ENCODE peak calls at places on chromosomes 13 and 19, in nine cellular contexts. U is activated CD4-positive, alpha-beta T cell treated with anti-CD3 and anti-CD28 coated beads, Interleukin-2, amount 10 ng/mL, durations not matched to agents 7 days and 5 days; L is omental fat pad; J is activated T-helper 9 cell treated with anti-CD3 and anti-CD28 coated beads, Interleukin-2, amount 50 U/mL, for 16 hours; V is substantia nigra; A is type B pancreatic cell; X is H54; K is stimulated activated CD8-positive, alpha-beta memory T cell treated with anti-CD3 and anti-CD28 coated beads, Interleukin-4, amount 100 ng/mL, for 24 hours; B is DMS79 treated with DMSO at 0.1 percent for 48 hours. T is an unnamed sample.

GRCh38 chr13:74039667-74040066 is 94.5 kb downstream of the KLF12 start:
- DNase-seq in U (no peak), L (no peak), J (no peak), V (no peak), A (no peak), X (no peak), K (no peak), B (no peak), T (no peak)

GRCh38 chr19:42480335-42481095 is 37.8 kb upstream of the CXCL17 start:
- DNase-seq in U (peak), L (no peak), J (no peak), V (no peak), A (no peak), X (peak), K (no peak), B (no peak), T (no peak)

GRCh38 chr13:75762066-75762937 is 126.2 kb downstream of the LMO7 start:
- DNase-seq in U (peak), L (no peak), J (no peak), V (no peak), A (no peak), X (no peak), K (no peak), B (no peak), T (no peak)

GRCh38 chr13:28628250-28628649 is 30.7 kb upstream of the POMP start:
- DNase-seq in U (no peak), L (no peak), J (no peak), V (no peak), A (no peak), X (no peak), K (no peak), B (no peak), T (no peak)

GRCh38 chr19:33403221-33403972 is 29.9 kb downstream of the CEBPG start:
- DNase-seq in U (no peak), L (no peak), J (no peak), V (no peak), A (no peak), X (no peak), K (no peak), B (no peak), T (peak)

GRCh38 chr13:30235206-30235605 is 72.1 kb downstream of the KATNAL1 start:
- DNase-seq in U (no peak), L (no peak), J (no peak), V (no peak), A (no peak), X (no peak), K (no peak), B (no peak), T (no peak)

GRCh38 chr19:47542030-47542475 is 27.2 kb upstream of the NAPA start:
- DNase-seq in U (no peak), L (no peak), J (no peak), V (no peak), A (no peak), X (no peak), K (no peak), B (no peak), T (no peak)

GRCh38 chr13:45966715-45967114 is 85.8 kb downstream of the ZC3H13 start:
- DNase-seq in U (no peak), L (no peak), J (no peak), V (no peak), A (no peak), X (no peak), K (no peak), B (no peak), T (no peak)

GRCh38 chr19:50204811-50205675 is 1.6 kb downstream of the MYH14 start:
- DNase-seq in U (no peak), L (peak), J (no peak), V (peak), A (peak), X (no peak), K (no peak), B (peak), T (peak)

GRCh38 chr19:2070986-2071673 is 20.1 kb upstream of the MKNK2 start:
- DNase-seq in U (no peak), L (no peak), J (no peak), V (no peak), A (no peak), X (no peak), K (no peak), B (no peak), T (no peak)

GRCh38 chr13:62096652-62097051 is 681.0 kb upstream of the PCDH20 start:
- DNase-seq in U (no peak), L (no peak), J (no peak), V (no peak), A (no peak), X (no peak), K (no peak), B (no peak), T (no peak)

GRCh38 chr13:54034047-54034446 is 1005.4 kb downstream of the OLFM4 start:
- DNase-seq in U (no peak), L (no peak), J (no peak), V (no peak), A (no peak), X (no peak), K (no peak), B (no peak), T (no peak)

GRCh38 chr19:51093066-51093465 is 10.4 kb upstream of the KLK14 start:
- DNase-seq in U (no peak), L (no peak), J (no peak), V (peak), A (no peak), X (no peak), K (no peak), B (peak), T (no peak)

GRCh38 chr19:39705578-39706188 is 1.4 kb downstream of the LGALS14 start:
- DNase-seq in U (peak), L (no peak), J (no peak), V (no peak), A (no peak), X (no peak), K (no peak), B (no peak), T (no peak)

GRCh38 chr13:37656247-37656940 is 57.8 kb upstream of the POSTN start:
- DNase-seq in U (no peak), L (no peak), J (no peak), V (no peak), A (no peak), X (peak), K (no peak), B (no peak), T (no peak)

GRCh38 chr19:10104665-10105221 is 1.4 kb upstream of the PPAN start:
- DNase-seq in U (peak), L (no peak), J (peak), V (no peak), A (no peak), X (no peak), K (peak), B (no peak), T (peak)

GRCh38 chr13:112785419-112785856 is 95.6 kb downstream of the ATP11A start:
- DNase-seq in U (no peak), L (no peak), J (no peak), V (no peak), A (no peak), X (no peak), K (no peak), B (no peak), T (no peak)

GRCh38 chr13:76014618-76015315 is 378.6 kb downstream of the LMO7 start:
- DNase-seq in U (no peak), L (no peak), J (no peak), V (no peak), A (no peak), X (no peak), K (no peak), B (no peak), T (no peak)

GRCh38 chr13:80458546-80458945 is 117.6 kb upstream of the SPRY2 start:
- DNase-seq in U (no peak), L (no peak), J (no peak), V (no peak), A (no peak), X (no peak), K (no peak), B (no peak), T (no peak)

GRCh38 chr13:44088911-44089851 is 209.5 kb downstream of the LACC1 start:
- DNase-seq in U (no peak), L (no peak), J (no peak), V (no peak), A (no peak), X (no peak), K (no peak), B (no peak), T (no peak)

GRCh38 chr19:49210901-49211451 is 53.4 kb downstream of the TRPM4 start:
- DNase-seq in U (no peak), L (no peak), J (no peak), V (no peak), A (no peak), X (no peak), K (no peak), B (no peak), T (no peak)

GRCh38 chr19:8261347-8261746 is 46.8 kb downstream of the CD320 start:
- DNase-seq in U (no peak), L (no peak), J (no peak), V (no peak), A (no peak), X (no peak), K (no peak), B (no peak), T (no peak)

GRCh38 chr13:43072394-43072793 is 49.0 kb downstream of the DNAJC15 start:
- DNase-seq in U (no peak), L (peak), J (no peak), V (no peak), A (no peak), X (no peak), K (no peak), B (no peak), T (peak)

T was measured in psoas muscle.